ENCODE peak calls at places on chromosomes 3 and 15, in four cellular contexts. T, Z, U and N are unnamed samples.

GRCh38 chr15:68062214-68062613 is 8.1 kb downstream of the PIAS1 start:
- DNase-seq in Z (no peak), U (no peak), T (no peak), N (no peak)

GRCh38 chr15:29740692-29741311 is 81.5 kb downstream of the TJP1 start:
- DNase-seq in U (no peak), Z (no peak), T (peak), N (no peak)

GRCh38 chr3:186839874-186840641 is 2.5 kb upstream of the ADIPOQ start:
- DNase-seq in U (peak), T (no peak), Z (no peak), N (no peak)

GRCh38 chr3:59774613-59775012 is 724.8 kb upstream of the CFAP20DC start:
- DNase-seq in Z (peak), T (no peak), U (peak), N (no peak)

GRCh38 chr15:51982013-51982769 is 10.6 kb upstream of the LEO1 start:
- DNase-seq in T (peak), U (peak), Z (peak), N (no peak)

GRCh38 chr3:52385157-52385556 is 59.7 kb downstream of the SEMA3G start:
- DNase-seq in Z (peak), T (peak), U (no peak), N (peak)

GRCh38 chr15:44082558-44083151 is 112.4 kb downstream of the FRMD5 start:
- DNase-seq in T (no peak), U (no peak), Z (peak), N (no peak)

GRCh38 chr3:44076221-44076829 is 165.4 kb upstream of the TOPAZ1 start:
- DNase-seq in Z (no peak), T (peak), U (no peak), N (no peak)

GRCh38 chr15:34642252-34642651 is 58.8 kb upstream of the GOLGA8B start:
- DNase-seq in T (peak), U (no peak), Z (no peak), N (no peak)

GRCh38 chr3:184755315-184755731 is 43.5 kb upstream of the MAGEF1 start:
- DNase-seq in U (no peak), Z (no peak), T (peak), N (no peak)

GRCh38 chr3:13200951-13201350 is 127.7 kb upstream of the IQSEC1 start:
- DNase-seq in T (peak), Z (no peak), U (no peak), N (peak)

GRCh38 chr3:55885721-55886120 is 398.6 kb upstream of the WNT5A start:
- DNase-seq in U (peak), Z (peak), T (peak), N (no peak)

GRCh38 chr3:61638721-61639120 is 77.3 kb downstream of the PTPRG start:
- DNase-seq in U (no peak), T (no peak), Z (peak), N (no peak)

GRCh38 chr15:39171944-39172368 is 408.9 kb upstream of the THBS1 start:
- DNase-seq in Z (peak), U (peak), T (peak), N (peak)

GRCh38 chr3:124383846-124384483 is 346.3 kb upstream of the UMPS start:
- DNase-seq in U (no peak), T (no peak), Z (no peak), N (no peak)

GRCh38 chr15:86062646-86063193 is 17.0 kb upstream of the AGBL1 start:
- DNase-seq in U (no peak), Z (no peak), T (no peak), N (no peak)

GRCh38 chr3:12768579-12769527 is 9.8 kb upstream of the TMEM40 start:
- DNase-seq in U (no peak), T (peak), Z (no peak), N (no peak)

GRCh38 chr3:168250415-168250861 is 154.7 kb upstream of the GOLIM4 start:
- DNase-seq in Z (peak), U (no peak), T (peak), N (peak)

GRCh38 chr3:188472331-188472730 is 318.4 kb downstream of the LPP start:
- DNase-seq in U (no peak), T (no peak), Z (peak), N (no peak)

GRCh38 chr15:88243895-88244787 is 12.4 kb downstream of the NTRK3 start:
- DNase-seq in Z (peak), T (peak), U (no peak), N (peak)

GRCh38 chr3:156816091-156816793 is 9.9 kb upstream of the LEKR1 start:
- DNase-seq in T (no peak), U (peak), Z (peak), N (peak)

GRCh38 chr3:170914690-170915089 is 6.3 kb upstream of the EIF5A2 start:
- DNase-seq in U (no peak), Z (peak), T (peak), N (no peak)

GRCh38 chr3:156594229-156594683 is 39.3 kb upstream of the SSR3 start:
- DNase-seq in T (no peak), U (no peak), Z (no peak), N (no peak)

GRCh38 chr3:186786810-186787375 is 3.5 kb downstream of the EIF4A2 start:
- DNase-seq in Z (no peak), U (no peak), T (no peak), N (no peak)

GRCh38 chr3:141235661-141236171 is 4.1 kb downstream of the PXYLP1 start:
- DNase-seq in Z (no peak), T (peak), U (no peak), N (no peak)

GRCh38 chr15:71254503-71254902 is 139.2 kb downstream of the THSD4 start:
- DNase-seq in Z (peak), U (no peak), T (no peak), N (no peak)

GRCh38 chr3:77915341-77915740 is 875.4 kb downstream of the ROBO2 start:
- DNase-seq in T (no peak), Z (no peak), U (no peak), N (no peak)

GRCh38 chr15:33195283-33195682 is 769 bp upstream of the FMN1 start:
- DNase-seq in U (no peak), T (no peak), Z (no peak), N (no peak)
- H3K4me3 ChIP-seq in U (no peak), T (no peak), Z (peak), N (peak)

DNA sequence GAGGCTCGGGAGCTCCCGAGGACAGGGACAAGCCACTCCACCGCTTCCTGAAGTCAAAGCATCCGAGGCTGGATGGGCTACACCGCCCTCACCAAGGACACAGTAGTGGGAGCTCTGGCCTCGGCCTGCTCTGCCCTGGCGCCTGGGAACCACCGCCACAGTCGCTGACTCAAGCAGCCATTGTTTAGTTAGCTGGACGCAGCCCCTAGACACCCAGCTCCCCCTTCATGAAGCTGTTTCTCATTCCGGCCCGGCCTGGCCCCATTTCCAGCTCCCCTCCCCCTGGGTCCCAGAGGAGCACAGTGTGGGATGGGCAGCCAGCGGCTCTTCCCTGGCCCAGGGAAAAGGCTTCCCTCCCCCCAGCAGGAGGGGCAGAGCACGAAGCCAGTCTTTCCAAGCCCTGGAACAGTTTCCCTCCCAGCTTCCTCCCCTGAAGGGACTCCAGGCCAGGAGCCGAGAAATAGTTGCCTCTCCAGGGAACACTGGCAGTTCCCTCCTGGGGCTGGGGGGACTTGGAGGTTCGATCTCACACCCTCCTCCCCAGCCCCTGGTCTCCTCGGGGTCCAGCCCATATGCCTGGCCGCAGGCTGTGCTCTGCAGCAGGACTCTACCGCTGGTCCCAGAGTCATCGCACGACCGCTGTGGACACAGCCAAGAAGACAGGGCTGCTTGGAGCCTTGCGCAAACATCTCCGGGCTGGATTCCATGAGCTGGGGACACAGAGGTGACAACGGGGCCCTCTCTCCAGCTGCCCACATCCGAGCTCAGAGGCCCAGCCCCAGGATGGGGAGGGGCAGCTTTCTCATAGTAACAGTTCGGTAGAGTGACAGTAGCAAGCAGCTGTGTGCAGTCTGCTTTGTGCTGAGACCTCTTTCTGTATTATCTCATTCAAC is 10.0 kb downstream of the PLXND1 start:
- DNase-seq in T (peak), U (peak), Z (peak), N (no peak)
- H2BK120ac ChIP-seq in T (peak), U (peak), Z (peak), N (no peak)

GRCh38 chr15:66039117-66039860 is 170.0 kb downstream of the RAB11A start:
- DNase-seq in Z (no peak), U (peak), T (peak), N (no peak)
- H2BK5ac ChIP-seq in Z (no peak), U (no peak), T (no peak), N (no peak)

DNA sequence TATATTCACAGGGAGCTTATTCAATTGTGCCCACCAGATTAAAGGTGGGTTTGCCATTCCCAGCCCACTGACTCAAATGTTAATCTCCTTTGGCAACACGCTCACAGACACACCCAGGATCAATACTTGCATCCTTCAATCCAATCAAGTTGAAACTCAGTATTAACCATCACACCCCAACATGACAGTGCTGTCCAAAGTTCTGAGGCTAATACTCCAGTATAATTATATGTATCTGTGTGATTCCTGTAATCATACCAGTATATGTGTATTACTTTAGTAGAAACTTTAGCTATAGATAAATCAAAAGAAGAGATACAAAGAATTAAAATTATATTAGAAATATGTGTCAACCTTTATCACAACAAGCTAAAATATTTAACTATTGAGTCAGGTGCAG is 1166.0 kb downstream of the ZPLD1 start:
- DNase-seq in Z (no peak), T (no peak), U (no peak), N (no peak)
- H3K4me3 ChIP-seq in Z (no peak), T (no peak), U (no peak), N (no peak)

GRCh38 chr3:58059349-58060321 is 51.4 kb downstream of the FLNB start:
- DNase-seq in T (peak), Z (peak), U (peak), N (no peak)
- H2BK120ac ChIP-seq in T (no peak), Z (peak), U (peak), N (no peak)